ENCODE peak calls at places on chromosomes 6 and 20, in four cellular contexts. One of them, this sample, is unnamed.

GRCh38 chr6:131451330-131452195 is 121.5 kb upstream of the ARG1 start:
- DNase-seq in breast epithelium: no peak
- DNase-seq in activated CD8-positive, alpha-beta memory T cell treated with anti-CD3 and anti-CD28 coated beads, Interleukin-2, amount 50 U/mL, for 48 hours: no peak
- DNase-seq in stomach: no peak
- DNase-seq in this sample: no peak

GRCh38 chr6:66662196-66662595 is 955.2 kb upstream of the EYS start:
- DNase-seq in breast epithelium: no peak
- DNase-seq in activated CD8-positive, alpha-beta memory T cell treated with anti-CD3 and anti-CD28 coated beads, Interleukin-2, amount 50 U/mL, for 48 hours: no peak
- DNase-seq in stomach: no peak
- DNase-seq in this sample: no peak

GRCh38 chr6:87702589-87702945 is 534 bp upstream of the AKIRIN2 start:
- DNase-seq in breast epithelium: no peak
- DNase-seq in activated CD8-positive, alpha-beta memory T cell treated with anti-CD3 and anti-CD28 coated beads, Interleukin-2, amount 50 U/mL, for 48 hours: no peak
- DNase-seq in stomach: no peak
- DNase-seq in this sample: no peak

GRCh38 chr6:74939309-74939708 is 266.5 kb downstream of the COL12A1 start:
- DNase-seq in breast epithelium: no peak
- DNase-seq in activated CD8-positive, alpha-beta memory T cell treated with anti-CD3 and anti-CD28 coated beads, Interleukin-2, amount 50 U/mL, for 48 hours: no peak
- DNase-seq in stomach: no peak
- DNase-seq in this sample: no peak

GRCh38 chr6:166330612-166331011 is 11.7 kb downstream of the SFT2D1 start:
- DNase-seq in breast epithelium: no peak
- DNase-seq in activated CD8-positive, alpha-beta memory T cell treated with anti-CD3 and anti-CD28 coated beads, Interleukin-2, amount 50 U/mL, for 48 hours: no peak
- DNase-seq in stomach: peak; percentile 69
- DNase-seq in this sample: no peak

GRCh38 chr6:133099573-133099972 is 141.6 kb upstream of the EYA4 start:
- DNase-seq in breast epithelium: no peak
- DNase-seq in activated CD8-positive, alpha-beta memory T cell treated with anti-CD3 and anti-CD28 coated beads, Interleukin-2, amount 50 U/mL, for 48 hours: no peak
- DNase-seq in stomach: no peak
- DNase-seq in this sample: no peak

GRCh38 chr6:97203343-97203742 is 79.7 kb downstream of the MMS22L start:
- DNase-seq in breast epithelium: no peak
- DNase-seq in activated CD8-positive, alpha-beta memory T cell treated with anti-CD3 and anti-CD28 coated beads, Interleukin-2, amount 50 U/mL, for 48 hours: no peak
- DNase-seq in stomach: no peak
- DNase-seq in this sample: no peak

GRCh38 chr20:35260426-35260825 is 17.5 kb downstream of the MMP24OS start:
- DNase-seq in breast epithelium: no peak
- DNase-seq in activated CD8-positive, alpha-beta memory T cell treated with anti-CD3 and anti-CD28 coated beads, Interleukin-2, amount 50 U/mL, for 48 hours: no peak
- DNase-seq in stomach: no peak
- DNase-seq in this sample: no peak

GRCh38 chr6:21046276-21046675 is 512.0 kb downstream of the CDKAL1 start:
- DNase-seq in breast epithelium: no peak
- DNase-seq in activated CD8-positive, alpha-beta memory T cell treated with anti-CD3 and anti-CD28 coated beads, Interleukin-2, amount 50 U/mL, for 48 hours: no peak
- DNase-seq in stomach: no peak
- DNase-seq in this sample: no peak